ENCODE peak calls at places on chromosome 11, in four cellular contexts. I is IMR-90; E is NCI-H1105; M is activated naive CD8-positive, alpha-beta T cell treated with anti-CD3 and anti-CD28 coated beads, Interleukin-2, amount 50 U/mL, for 24 hours. A is an unnamed sample.

GRCh38 chr11:64148917-64149617 is 16.8 kb downstream of the MACROD1 start:
- DNase-seq in I (no peak), E (no peak), M (no peak), A (no peak)

GRCh38 chr11:117337061-117337460 is 9.4 kb downstream of the CEP164 start:
- DNase-seq in M (no peak), E (no peak), I (no peak), A (no peak)

GRCh38 chr11:133887692-133888332 is 42.5 kb upstream of the SPATA19 start:
- DNase-seq in E (no peak), M (no peak), I (no peak), A (no peak)

GRCh38 chr11:114321621-114322257 is 25.5 kb downstream of the NNMT start:
- DNase-seq in I (peak; percentile 91), E (no peak), M (no peak), A (no peak)

GRCh38 chr11:67631427-67631826 is 1.7 kb upstream of the NUDT8 start:
- DNase-seq in M (no peak), E (no peak), I (no peak), A (no peak)

GRCh38 chr11:71452354-71453020 is 516 bp upstream of the NADSYN1 start:
- DNase-seq in M (peak; percentile 56), I (peak; percentile 35), E (peak; percentile 42), A (peak; percentile 47)

GRCh38 chr11:100903284-100903683 is 216.2 kb downstream of the ARHGAP42 start:
- DNase-seq in E (no peak), M (no peak), I (no peak), A (no peak)

GRCh38 chr11:71580057-71581003 is 2.3 kb downstream of the KRTAP5-11 start:
- DNase-seq in M (peak; percentile 29), E (peak; percentile 63), I (peak; percentile 72), A (peak; percentile 74)

GRCh38 chr11:131899954-131900580 is 529.7 kb downstream of the NTM start:
- DNase-seq in E (no peak), I (no peak), M (no peak), A (no peak)

GRCh38 chr11:12459374-12459773 is 82.0 kb downstream of the PARVA start:
- DNase-seq in E (no peak), M (no peak), I (no peak), A (no peak)

GRCh38 chr11:96207459-96208449 is 135.2 kb downstream of the MAML2 start:
- DNase-seq in I (peak; percentile 41), M (no peak), E (no peak), A (no peak)

GRCh38 chr11:62612366-62613274 is at the start of the genes EML3 and ROM1:
- DNase-seq in E (peak; percentile 86), I (peak; percentile 63), M (peak; percentile 89), A (peak; percentile 79)

GRCh38 chr11:82857145-82857544 is 43.1 kb downstream of the PRCP start:
- DNase-seq in M (no peak), I (no peak), E (no peak), A (no peak)

GRCh38 chr11:104142701-104143100 is 21.2 kb downstream of the PDGFD start:
- DNase-seq in E (no peak), M (no peak), I (no peak), A (no peak)

GRCh38 chr11:122733301-122733686 is 77.8 kb downstream of the UBASH3B start:
- DNase-seq in M (no peak), I (peak; percentile 92), E (peak; percentile 96), A (peak; percentile 20)

GRCh38 chr11:88016392-88017020 is 158.7 kb downstream of the RAB38 start:
- DNase-seq in M (peak; percentile 50), E (peak; percentile 82), I (peak; percentile 84), A (peak; percentile 76)

GRCh38 chr11:1308745-1309497 is 511 bp downstream of the TOLLIP start:
- DNase-seq in M (no peak), E (no peak), I (no peak), A (no peak)

GRCh38 chr11:123316003-123316402 is 114.1 kb upstream of the GRAMD1B start:
- DNase-seq in I (peak; percentile 79), M (no peak), E (no peak), A (no peak)

GRCh38 chr11:66835762-66836405 is 7.4 kb upstream of the RCE1 start:
- DNase-seq in E (no peak), M (no peak), I (peak; percentile 65), A (no peak)

GRCh38 chr11:45094958-45095690 is 51.3 kb upstream of the PRDM11 start:
- DNase-seq in I (no peak), M (no peak), E (peak; percentile 9), A (no peak)

GRCh38 chr11:18844753-18845367 is 53.3 kb upstream of the PTPN5 start:
- DNase-seq in M (no peak), I (peak; percentile 33), E (peak; percentile 5), A (no peak)